ENCODE peak calls at places on chromosomes 2 and 18, in four cellular contexts. U is RWPE1, V is mammary epithelial cell, J is heart right ventricle. E is an unnamed sample.
A peak's percentile ranks its signal among the peaks of the same experiment; 100 is the strongest.

GRCh38 chr2:19359456-19359855 is 1.0 kb upstream of the OSR1 start:
- DNase-seq in U (no peak), J (no peak), V (no peak), E (no peak)

GRCh38 chr2:145874466-145874865 is 1354.5 kb upstream of the ZEB2 start:
- DNase-seq in V (peak; percentile 54), U (peak; percentile 4), J (no peak), E (no peak)

GRCh38 chr2:230181245-230181644 is 38.5 kb downstream of the SP110 start:
- DNase-seq in J (no peak), V (no peak), U (no peak), E (no peak)

GRCh38 chr2:30823452-30823851 is 16.2 kb upstream of the CAPN13 start:
- DNase-seq in V (no peak), J (no peak), U (no peak), E (no peak)

GRCh38 chr18:24010673-24011072 is 3.9 kb upstream of the TTC39C start:
- DNase-seq in U (no peak), V (no peak), J (no peak), E (no peak)

GRCh38 chr2:165743442-165743841 is 50.6 kb downstream of the GALNT3 start:
- DNase-seq in V (no peak), J (no peak), U (no peak), E (no peak)

GRCh38 chr2:220533485-220533884 is 906.1 kb downstream of the SLC4A3 start:
- DNase-seq in U (peak; percentile 19), J (no peak), V (peak; percentile 63), E (no peak)

GRCh38 chr2:163943403-163944356 is 207.9 kb upstream of the FIGN start:
- DNase-seq in U (no peak), V (peak; percentile 44), J (no peak), E (no peak)

GRCh38 chr2:86223682-86224560 is 24.7 kb downstream of the MRPL35 start:
- DNase-seq in J (no peak), V (peak; percentile 13), U (peak; percentile 20), E (no peak)

GRCh38 chr2:215812966-215813365 is 200.4 kb downstream of the MREG start:
- DNase-seq in V (peak; percentile 79), U (peak; percentile 50), J (no peak), E (no peak)

GRCh38 chr2:76197842-76198448 is 487.2 kb upstream of the GCFC2 start:
- DNase-seq in U (peak; percentile 25), V (peak; percentile 42), J (peak; percentile 33), E (peak; percentile 67)

GRCh38 chr2:69720404-69720803 is 21.5 kb upstream of the ANXA4 start:
- DNase-seq in U (no peak), V (no peak), J (no peak), E (no peak)

GRCh38 chr2:75788925-75789324 is 78.2 kb upstream of the GCFC2 start:
- DNase-seq in J (no peak), U (peak; percentile 13), V (no peak), E (no peak)

GRCh38 chr2:207385903-207386302 is 143.9 kb upstream of the CREB1 start:
- DNase-seq in V (peak; percentile 53), U (no peak), J (no peak), E (no peak)

GRCh38 chr2:189492451-189492850 is 51.2 kb downstream of the WDR75 start:
- DNase-seq in V (peak; percentile 52), U (no peak), J (no peak), E (no peak)

GRCh38 chr18:57084331-57085298 is 62.3 kb upstream of the BOD1L2 start:
- DNase-seq in J (no peak), U (no peak), V (no peak), E (no peak)

GRCh38 chr2:226953206-226953605 is 117.4 kb downstream of the RHBDD1 start:
- DNase-seq in J (no peak), V (no peak), U (no peak), E (no peak)

DNA sequence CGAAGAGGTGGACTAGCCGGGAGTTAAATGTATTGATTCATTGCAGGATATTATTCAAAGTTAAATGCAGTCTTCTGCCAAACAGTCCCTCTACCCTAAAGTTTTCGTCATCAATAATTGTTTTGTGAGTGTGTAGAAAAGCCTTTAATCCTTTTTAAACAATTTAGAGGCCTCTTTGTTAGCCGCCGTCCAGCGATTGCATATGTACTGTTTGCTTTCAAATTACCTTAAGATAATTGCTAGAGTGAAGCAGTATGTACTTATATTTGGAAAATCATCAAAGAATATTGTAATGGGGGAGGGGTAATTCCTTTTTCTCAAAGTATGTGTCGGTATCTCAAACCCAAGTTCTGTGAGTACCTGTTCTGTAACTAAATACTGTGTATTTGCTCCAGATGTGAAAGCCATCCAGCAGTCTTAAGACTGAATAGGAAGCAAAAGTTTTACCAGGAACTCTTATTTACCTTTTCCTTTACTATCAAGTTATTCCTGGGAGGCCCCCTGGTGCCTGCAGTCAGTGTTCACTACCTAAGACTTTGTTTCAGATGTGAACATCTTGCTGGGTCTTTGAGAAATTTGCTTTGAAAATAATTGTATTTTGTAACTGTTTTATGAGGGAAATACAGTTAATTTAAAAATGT is 1.5 kb downstream of the PPP1CB start:
- DNase-seq in J (peak; percentile 66), U (peak; percentile 68), V (peak; percentile 79), E (no peak)
- TF ChIP-seq CTCF in J (peak; percentile 65), U (peak; percentile 76), V (peak; percentile 75), E (no peak)

GRCh38 chr2:64327510-64328414 is 126.2 kb upstream of the LGALSL start:
- DNase-seq in U (peak; percentile 12), J (peak; percentile 48), V (no peak), E (no peak)
- TF ChIP-seq CTCF in U (no peak), J (peak; percentile 61), V (peak; percentile 39), E (no peak)

DNA sequence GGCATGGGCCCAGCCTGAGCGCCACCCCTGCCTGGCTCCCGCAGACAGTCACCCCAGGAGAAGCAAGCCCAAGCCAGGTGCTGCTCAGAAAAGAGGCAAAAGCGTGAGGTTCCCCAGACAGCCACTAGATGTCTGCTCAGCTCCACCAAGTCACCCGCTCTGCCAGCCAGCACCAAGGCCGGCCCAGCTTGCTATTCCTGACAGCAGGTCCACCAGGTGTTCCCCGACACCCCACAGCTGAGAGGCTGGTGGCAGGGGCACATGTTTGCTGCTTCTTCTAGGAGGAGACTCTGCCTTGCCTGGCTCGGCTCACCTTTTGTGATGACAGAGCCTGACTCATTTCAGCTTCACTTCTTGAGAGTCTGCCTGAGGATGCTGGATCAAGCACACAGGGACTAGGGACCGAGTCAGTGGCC is 206.7 kb downstream of the MGAT5 start:
- DNase-seq in V (peak; percentile 60), U (peak; percentile 67), J (peak; percentile 35), E (no peak)
- TF ChIP-seq CTCF in V (peak; percentile 87), U (peak; percentile 66), J (peak; percentile 65), E (no peak)

DNA sequence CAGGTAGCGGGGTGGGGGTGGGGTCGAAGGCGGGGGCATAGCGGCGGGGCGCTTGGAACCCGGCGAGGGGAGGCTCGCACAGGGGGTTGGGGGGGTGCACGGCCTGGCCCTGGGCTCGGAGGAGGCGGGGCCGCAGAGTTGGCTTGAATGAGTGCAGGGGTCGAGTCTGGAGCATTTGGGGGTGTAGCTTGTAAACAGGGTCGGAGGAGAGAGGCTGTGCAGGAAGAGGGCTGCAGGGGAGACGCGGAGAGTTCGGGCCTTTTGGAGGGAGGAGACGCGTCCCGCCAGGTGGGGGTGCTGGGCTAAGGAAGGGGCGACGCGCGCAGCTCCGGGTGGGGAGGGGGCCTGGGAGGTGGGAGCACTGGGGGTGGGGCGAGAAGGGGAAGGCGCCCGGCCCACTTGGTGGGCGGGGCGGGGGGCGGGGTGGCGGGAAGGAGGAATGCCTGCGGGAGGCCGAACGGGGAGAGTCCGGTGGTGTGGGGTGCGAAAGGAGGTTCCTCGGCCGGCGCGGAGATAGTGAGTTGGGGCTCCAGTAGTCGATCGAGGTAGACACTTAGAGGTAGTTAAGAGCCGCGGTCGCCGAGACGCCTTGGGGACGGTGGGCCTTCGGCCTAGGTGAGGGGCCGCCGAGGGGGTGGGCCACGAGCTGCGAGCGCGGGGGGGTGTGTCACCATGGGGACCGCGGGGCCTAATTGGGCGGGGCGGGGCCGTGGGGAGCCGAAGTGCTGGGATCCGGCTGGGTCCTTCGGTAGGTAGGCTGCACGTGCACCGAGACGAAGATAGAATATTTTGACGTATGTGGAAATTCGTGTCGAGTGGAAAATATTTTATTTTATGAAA is 766 bp downstream of the MSH6 start:
- DNase-seq in J (peak; percentile 53), U (peak; percentile 78), V (peak; percentile 66), E (peak; percentile 29)
- TF ChIP-seq CTCF in J (no peak), U (no peak), V (peak; percentile 12), E (no peak)

GRCh38 chr2:11123856-11124759 is 31.2 kb upstream of the SLC66A3 start:
- DNase-seq in J (no peak), U (peak; percentile 59), V (peak; percentile 45), E (no peak)

GRCh38 chr2:11122380-11122779 is 32.9 kb upstream of the SLC66A3 start:
- DNase-seq in J (no peak), U (no peak), V (peak; percentile 50), E (no peak)

GRCh38 chr2:11121823-11122155 is 33.5 kb upstream of the SLC66A3 start:
- DNase-seq in V (no peak), J (no peak), U (no peak), E (no peak)

GRCh38 chr2:11123001-11123809 is 32.1 kb upstream of the SLC66A3 start:
- DNase-seq in V (no peak), U (no peak), J (no peak), E (no peak)

DNA sequence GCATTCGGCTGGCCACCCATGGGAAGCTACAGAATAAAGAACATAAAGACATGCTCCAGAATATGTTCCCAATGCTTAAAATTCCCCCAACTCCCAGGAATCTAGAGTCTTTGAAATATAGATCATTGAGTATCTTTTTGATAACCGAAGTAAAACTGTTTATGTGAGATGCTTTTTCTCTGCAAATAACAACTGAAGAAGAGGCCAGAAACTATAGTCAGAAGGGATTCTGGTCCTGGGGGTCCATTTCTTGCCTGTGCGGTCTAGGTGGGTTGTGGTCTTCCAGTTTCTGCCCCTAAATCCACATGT is 30.6 kb upstream of the SLC66A3 start:
- DNase-seq in J (no peak), U (no peak), V (no peak), E (no peak)
- TF ChIP-seq CTCF in J (no peak), U (no peak), V (no peak), E (no peak)